ENCODE peak calls at places on chromosomes 1 and 21, in nine cellular contexts. One of them, this sample, is unnamed.
A peak's percentile ranks its signal among the peaks of the same experiment; 100 is the strongest.

GRCh38 chr1:31154632-31155215 is 85.0 kb downstream of the NKAIN1 start:
- DNase-seq in GM06990: peak; percentile 80
- DNase-seq in heart right ventricle: peak; percentile 59
- DNase-seq in fibroblast of lung: peak; percentile 70
- DNase-seq in neural crest cell: peak; percentile 74
- DNase-seq in left ventricle myocardium inferior: peak; percentile 67
- DNase-seq in transverse colon: peak; percentile 90
- DNase-seq in heart left ventricle: peak; percentile 77
- DNase-seq in psoas muscle: peak; percentile 87
- DNase-seq in this sample: peak; percentile 91

GRCh38 chr1:94115900-94116436 is 5.0 kb downstream of the ABCA4 start:
- DNase-seq in GM06990: no peak
- DNase-seq in psoas muscle: no peak
- DNase-seq in heart left ventricle: no peak
- DNase-seq in neural crest cell: no peak
- DNase-seq in fibroblast of lung: no peak
- DNase-seq in left ventricle myocardium inferior: no peak
- DNase-seq in heart right ventricle: no peak
- DNase-seq in transverse colon: no peak
- DNase-seq in this sample: no peak

GRCh38 chr21:40793057-40793456 is 53.9 kb downstream of the DSCAM start:
- DNase-seq in neural crest cell: no peak
- DNase-seq in psoas muscle: no peak
- DNase-seq in heart left ventricle: no peak
- DNase-seq in heart right ventricle: no peak
- DNase-seq in left ventricle myocardium inferior: no peak
- DNase-seq in GM06990: no peak
- DNase-seq in fibroblast of lung: no peak
- DNase-seq in transverse colon: no peak
- DNase-seq in this sample: no peak

GRCh38 chr1:230099435-230099834 is 32.4 kb downstream of the GALNT2 start:
- DNase-seq in heart left ventricle: no peak
- DNase-seq in heart right ventricle: no peak
- DNase-seq in neural crest cell: no peak
- DNase-seq in GM06990: no peak
- DNase-seq in psoas muscle: no peak
- DNase-seq in fibroblast of lung: no peak
- DNase-seq in transverse colon: no peak
- DNase-seq in left ventricle myocardium inferior: no peak
- DNase-seq in this sample: no peak

GRCh38 chr1:181101581-181102226 is 13.2 kb downstream of the IER5 start:
- DNase-seq in GM06990: no peak
- DNase-seq in psoas muscle: no peak
- DNase-seq in transverse colon: no peak
- DNase-seq in heart right ventricle: no peak
- DNase-seq in left ventricle myocardium inferior: no peak
- DNase-seq in neural crest cell: no peak
- DNase-seq in heart left ventricle: no peak
- DNase-seq in fibroblast of lung: peak; percentile 63
- DNase-seq in this sample: peak; percentile 29

GRCh38 chr21:42833439-42833815 is 45.9 kb downstream of the WDR4 start:
- DNase-seq in heart left ventricle: no peak
- DNase-seq in transverse colon: peak; percentile 64
- DNase-seq in neural crest cell: no peak
- DNase-seq in psoas muscle: no peak
- DNase-seq in left ventricle myocardium inferior: no peak
- DNase-seq in GM06990: no peak
- DNase-seq in fibroblast of lung: peak; percentile 6
- DNase-seq in heart right ventricle: peak; percentile 27
- DNase-seq in this sample: peak; percentile 18

GRCh38 chr1:154772611-154773515 is 97.2 kb downstream of the KCNN3 start:
- DNase-seq in GM06990: no peak
- DNase-seq in psoas muscle: no peak
- DNase-seq in heart right ventricle: no peak
- DNase-seq in fibroblast of lung: no peak
- DNase-seq in transverse colon: no peak
- DNase-seq in left ventricle myocardium inferior: no peak
- DNase-seq in heart left ventricle: no peak
- DNase-seq in neural crest cell: no peak
- DNase-seq in this sample: no peak

GRCh38 chr1:156705321-156705917 is at the start of gene CRABP2:
- DNase-seq in psoas muscle: peak; percentile 57
- DNase-seq in left ventricle myocardium inferior: no peak
- DNase-seq in fibroblast of lung: peak; percentile 56
- DNase-seq in neural crest cell: no peak
- DNase-seq in GM06990: no peak
- DNase-seq in transverse colon: peak; percentile 20
- DNase-seq in heart left ventricle: no peak
- DNase-seq in heart right ventricle: no peak
- DNase-seq in this sample: peak; percentile 73

GRCh38 chr1:92599184-92599583 is 112.5 kb upstream of the GFI1 start:
- DNase-seq in heart left ventricle: no peak
- DNase-seq in transverse colon: no peak
- DNase-seq in neural crest cell: no peak
- DNase-seq in left ventricle myocardium inferior: no peak
- DNase-seq in fibroblast of lung: peak; percentile 70
- DNase-seq in GM06990: no peak
- DNase-seq in psoas muscle: no peak
- DNase-seq in heart right ventricle: no peak
- DNase-seq in this sample: no peak

GRCh38 chr1:195748969-195749368 is 859.3 kb downstream of the KCNT2 start:
- DNase-seq in left ventricle myocardium inferior: no peak
- DNase-seq in neural crest cell: no peak
- DNase-seq in heart right ventricle: no peak
- DNase-seq in heart left ventricle: no peak
- DNase-seq in psoas muscle: no peak
- DNase-seq in GM06990: no peak
- DNase-seq in fibroblast of lung: no peak
- DNase-seq in transverse colon: no peak
- DNase-seq in this sample: no peak

GRCh38 chr1:66730462-66730861 is 21.8 kb upstream of the DYNLT5 start:
- DNase-seq in heart right ventricle: no peak
- DNase-seq in left ventricle myocardium inferior: no peak
- DNase-seq in psoas muscle: no peak
- DNase-seq in heart left ventricle: no peak
- DNase-seq in GM06990: no peak
- DNase-seq in neural crest cell: no peak
- DNase-seq in transverse colon: no peak
- DNase-seq in fibroblast of lung: no peak
- DNase-seq in this sample: no peak

GRCh38 chr1:209434631-209435217 is 148.8 kb upstream of the CAMK1G start:
- DNase-seq in neural crest cell: no peak
- DNase-seq in left ventricle myocardium inferior: no peak
- DNase-seq in psoas muscle: no peak
- DNase-seq in heart left ventricle: no peak
- DNase-seq in transverse colon: no peak
- DNase-seq in GM06990: no peak
- DNase-seq in heart right ventricle: no peak
- DNase-seq in fibroblast of lung: no peak
- DNase-seq in this sample: no peak

GRCh38 chr1:164617607-164618564 is 58.9 kb downstream of the PBX1 start:
- DNase-seq in fibroblast of lung: peak; percentile 67
- DNase-seq in neural crest cell: peak; percentile 17
- DNase-seq in left ventricle myocardium inferior: no peak
- DNase-seq in GM06990: no peak
- DNase-seq in transverse colon: peak; percentile 43
- DNase-seq in heart right ventricle: no peak
- DNase-seq in psoas muscle: no peak
- DNase-seq in heart left ventricle: no peak
- DNase-seq in this sample: peak; percentile 33

GRCh38 chr1:46342084-46342656 is 1.6 kb downstream of the NSUN4 start:
- DNase-seq in left ventricle myocardium inferior: no peak
- DNase-seq in psoas muscle: no peak
- DNase-seq in fibroblast of lung: peak; percentile 33
- DNase-seq in transverse colon: no peak
- DNase-seq in GM06990: no peak
- DNase-seq in heart right ventricle: no peak
- DNase-seq in heart left ventricle: no peak
- DNase-seq in neural crest cell: no peak
- DNase-seq in this sample: peak; percentile 16
- TF ChIP-seq CTCF in left ventricle myocardium inferior: peak; percentile 15
- TF ChIP-seq CTCF in psoas muscle: no peak
- TF ChIP-seq CTCF in fibroblast of lung: peak; percentile 27
- TF ChIP-seq CTCF in transverse colon: peak; percentile 12
- TF ChIP-seq CTCF in GM06990: peak; percentile 63
- TF ChIP-seq CTCF in heart right ventricle: no peak
- TF ChIP-seq CTCF in heart left ventricle: no peak
- TF ChIP-seq CTCF in neural crest cell: peak; percentile 48
- TF ChIP-seq CTCF in this sample: peak; percentile 23

GRCh38 chr21:44804762-44805161 is 3.1 kb upstream of the UBE2G2 start:
- DNase-seq in heart left ventricle: no peak
- DNase-seq in left ventricle myocardium inferior: no peak
- DNase-seq in neural crest cell: no peak
- DNase-seq in GM06990: no peak
- DNase-seq in psoas muscle: no peak
- DNase-seq in fibroblast of lung: no peak
- DNase-seq in transverse colon: no peak
- DNase-seq in heart right ventricle: no peak
- DNase-seq in this sample: no peak

GRCh38 chr21:44803651-44804050 is 2.0 kb upstream of the UBE2G2 start:
- DNase-seq in heart right ventricle: no peak
- DNase-seq in fibroblast of lung: no peak
- DNase-seq in psoas muscle: no peak
- DNase-seq in left ventricle myocardium inferior: no peak
- DNase-seq in transverse colon: no peak
- DNase-seq in heart left ventricle: no peak
- DNase-seq in GM06990: no peak
- DNase-seq in neural crest cell: no peak
- DNase-seq in this sample: no peak

GRCh38 chr21:44800971-44801467 is 601 bp downstream of the UBE2G2 start:
- DNase-seq in transverse colon: no peak
- DNase-seq in GM06990: no peak
- DNase-seq in heart right ventricle: no peak
- DNase-seq in psoas muscle: no peak
- DNase-seq in heart left ventricle: no peak
- DNase-seq in fibroblast of lung: peak; percentile 23
- DNase-seq in neural crest cell: no peak
- DNase-seq in left ventricle myocardium inferior: no peak
- DNase-seq in this sample: peak; percentile 27

GRCh38 chr21:44801468-44802395 is at the start of gene UBE2G2:
- DNase-seq in heart right ventricle: peak; percentile 77
- DNase-seq in transverse colon: peak; percentile 84
- DNase-seq in left ventricle myocardium inferior: peak; percentile 82
- DNase-seq in GM06990: peak; percentile 90
- DNase-seq in neural crest cell: peak; percentile 81
- DNase-seq in heart left ventricle: peak; percentile 82
- DNase-seq in fibroblast of lung: peak; percentile 76
- DNase-seq in psoas muscle: peak; percentile 92
- DNase-seq in this sample: peak; percentile 90

GRCh38 chr21:44802396-44803153 is 955 bp upstream of the UBE2G2 start:
- DNase-seq in fibroblast of lung: peak; percentile 13
- DNase-seq in GM06990: no peak
- DNase-seq in transverse colon: no peak
- DNase-seq in psoas muscle: no peak
- DNase-seq in left ventricle myocardium inferior: no peak
- DNase-seq in neural crest cell: no peak
- DNase-seq in heart left ventricle: no peak
- DNase-seq in heart right ventricle: no peak
- DNase-seq in this sample: peak; percentile 27
- TF ChIP-seq CTCF in fibroblast of lung: no peak
- TF ChIP-seq CTCF in GM06990: peak; percentile 23
- TF ChIP-seq CTCF in transverse colon: no peak
- TF ChIP-seq CTCF in psoas muscle: no peak
- TF ChIP-seq CTCF in left ventricle myocardium inferior: no peak
- TF ChIP-seq CTCF in neural crest cell: no peak
- TF ChIP-seq CTCF in heart left ventricle: no peak
- TF ChIP-seq CTCF in heart right ventricle: no peak
- TF ChIP-seq CTCF in this sample: no peak

DNA sequence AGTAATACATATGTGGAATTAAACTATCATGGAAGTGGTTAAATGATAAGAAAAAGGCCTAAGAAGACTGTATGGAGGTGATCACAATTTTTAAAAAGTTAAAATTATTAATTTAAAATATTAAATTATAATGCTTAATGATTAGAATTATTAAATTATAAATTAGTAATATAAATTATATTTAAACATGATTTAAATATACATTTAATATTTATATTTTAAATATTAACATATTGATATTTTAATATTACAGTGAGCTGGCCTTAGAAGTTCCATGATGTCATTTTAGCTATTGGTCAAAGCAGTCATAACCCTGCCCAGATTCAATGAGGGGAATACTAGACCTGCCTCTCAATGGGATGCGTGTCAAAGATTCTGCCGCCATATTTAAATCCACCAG is 281.2 kb downstream of the PRDM2 start:
- DNase-seq in fibroblast of lung: no peak
- DNase-seq in transverse colon: no peak
- DNase-seq in GM06990: no peak
- DNase-seq in heart right ventricle: no peak
- DNase-seq in psoas muscle: no peak
- DNase-seq in left ventricle myocardium inferior: no peak
- DNase-seq in neural crest cell: no peak
- DNase-seq in heart left ventricle: no peak
- DNase-seq in this sample: no peak
- TF ChIP-seq CTCF in fibroblast of lung: no peak
- TF ChIP-seq CTCF in transverse colon: no peak
- TF ChIP-seq CTCF in GM06990: no peak
- TF ChIP-seq CTCF in heart right ventricle: no peak
- TF ChIP-seq CTCF in psoas muscle: no peak
- TF ChIP-seq CTCF in left ventricle myocardium inferior: no peak
- TF ChIP-seq CTCF in neural crest cell: no peak
- TF ChIP-seq CTCF in heart left ventricle: no peak
- TF ChIP-seq CTCF in this sample: no peak

GRCh38 chr1:26882696-26883095 is 7.4 kb downstream of the GPN2 start:
- DNase-seq in psoas muscle: no peak
- DNase-seq in fibroblast of lung: no peak
- DNase-seq in neural crest cell: no peak
- DNase-seq in left ventricle myocardium inferior: no peak
- DNase-seq in heart left ventricle: no peak
- DNase-seq in GM06990: no peak
- DNase-seq in transverse colon: no peak
- DNase-seq in heart right ventricle: no peak
- DNase-seq in this sample: no peak

GRCh38 chr1:26890467-26890796 is 349 bp upstream of the GPN2 start:
- DNase-seq in transverse colon: no peak
- DNase-seq in neural crest cell: no peak
- DNase-seq in heart left ventricle: no peak
- DNase-seq in fibroblast of lung: no peak
- DNase-seq in heart right ventricle: no peak
- DNase-seq in psoas muscle: no peak
- DNase-seq in left ventricle myocardium inferior: no peak
- DNase-seq in GM06990: no peak
- DNase-seq in this sample: no peak

GRCh38 chr1:26889580-26890466 is at the start of gene GPN2:
- DNase-seq in fibroblast of lung: peak; percentile 78
- DNase-seq in GM06990: peak; percentile 83
- DNase-seq in left ventricle myocardium inferior: peak; percentile 80
- DNase-seq in psoas muscle: peak; percentile 88
- DNase-seq in transverse colon: peak; percentile 82
- DNase-seq in heart left ventricle: peak; percentile 85
- DNase-seq in neural crest cell: peak; percentile 60
- DNase-seq in heart right ventricle: peak; percentile 80
- DNase-seq in this sample: peak; percentile 76

DNA sequence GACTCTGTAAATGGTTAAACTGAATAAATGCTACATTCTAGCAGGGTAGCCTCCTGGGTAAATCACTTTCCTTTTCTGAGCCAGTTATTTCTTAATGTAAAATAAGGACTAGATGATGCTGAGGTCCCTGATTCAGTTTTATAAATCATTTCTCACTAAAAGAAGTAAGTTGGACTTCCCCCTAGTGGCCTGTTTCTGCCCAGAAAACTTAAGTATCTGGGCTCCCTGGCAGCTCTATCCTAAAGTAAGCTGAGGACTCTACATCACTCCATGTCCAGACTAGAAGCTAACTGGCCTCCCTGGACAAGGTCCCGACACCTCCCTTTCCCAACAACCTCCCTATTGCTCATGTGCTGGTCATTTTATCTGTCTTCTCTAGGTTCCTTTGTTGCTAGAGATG is 3.0 kb downstream of the GPN2 start:
- DNase-seq in heart right ventricle: no peak
- DNase-seq in neural crest cell: no peak
- DNase-seq in heart left ventricle: no peak
- DNase-seq in transverse colon: no peak
- DNase-seq in GM06990: no peak
- DNase-seq in left ventricle myocardium inferior: no peak
- DNase-seq in fibroblast of lung: peak; percentile 51
- DNase-seq in psoas muscle: no peak
- DNase-seq in this sample: no peak
- TF ChIP-seq CTCF in heart right ventricle: peak; percentile 37
- TF ChIP-seq CTCF in neural crest cell: peak; percentile 67
- TF ChIP-seq CTCF in heart left ventricle: no peak
- TF ChIP-seq CTCF in transverse colon: peak; percentile 39
- TF ChIP-seq CTCF in GM06990: peak; percentile 57
- TF ChIP-seq CTCF in left ventricle myocardium inferior: peak; percentile 44
- TF ChIP-seq CTCF in fibroblast of lung: peak; percentile 44
- TF ChIP-seq CTCF in psoas muscle: peak; percentile 19
- TF ChIP-seq CTCF in this sample: no peak